ENCODE peak calls at places on chromosomes 11 and 22, in four cellular contexts. X is GM06990, C is transverse colon, H is body of pancreas. I is an unnamed sample.

GRCh38 chr11:11461473-11461872 is 108.4 kb upstream of the CSNK2A3 start:
- DNase-seq in X (no peak), H (no peak), C (no peak), I (no peak)

GRCh38 chr11:111938687-111939160 is 1.6 kb downstream of the DIXDC1 start:
- DNase-seq in X (peak), H (no peak), C (no peak), I (peak)

GRCh38 chr22:27833803-27834202 is 32.2 kb upstream of the MN1 start:
- DNase-seq in X (no peak), C (no peak), H (no peak), I (no peak)

GRCh38 chr11:1152316-1153104 is 5.2 kb upstream of the MUC5AC start:
- DNase-seq in H (no peak), X (peak), C (no peak), I (peak)

GRCh38 chr11:772429-773390 is 4.6 kb downstream of the GATD1 start:
- DNase-seq in X (no peak), H (no peak), C (no peak), I (no peak)

GRCh38 chr22:20390394-20390907 is 3.5 kb upstream of the ZNF74 start:
- DNase-seq in C (no peak), X (no peak), H (no peak), I (no peak)

GRCh38 chr22:46586531-46587011 is 33.6 kb upstream of the GRAMD4 start:
- DNase-seq in C (peak), H (no peak), X (no peak), I (no peak)

GRCh38 chr11:72511393-72512047 is 77.2 kb upstream of the CLPB start:
- DNase-seq in H (no peak), C (no peak), X (no peak), I (no peak)

GRCh38 chr11:9884601-9885000 is 220.7 kb downstream of the SWAP70 start:
- DNase-seq in C (no peak), H (no peak), X (no peak), I (no peak)

GRCh38 chr11:10117709-10118341 is 176.2 kb downstream of the SBF2 start:
- DNase-seq in C (no peak), H (no peak), X (no peak), I (no peak)

GRCh38 chr22:36734171-36735058 is 30.9 kb upstream of the CACNG2 start:
- DNase-seq in X (no peak), C (no peak), H (peak), I (peak)

GRCh38 chr11:130180896-130181294 is 21.3 kb downstream of the ST14 start:
- DNase-seq in C (no peak), X (no peak), H (no peak), I (no peak)

GRCh38 chr11:29448246-29448877 is 568.5 kb downstream of the KCNA4 start:
- DNase-seq in X (no peak), H (no peak), C (no peak), I (peak)

GRCh38 chr22:32649515-32650200 is 151.8 kb upstream of the TIMP3 start:
- DNase-seq in C (peak), H (peak), X (no peak), I (no peak)

GRCh38 chr11:95297680-95298452 is 66.9 kb upstream of the SESN3 start:
- DNase-seq in C (no peak), H (no peak), X (no peak), I (no peak)

GRCh38 chr11:3994030-3994640 is 100.5 kb upstream of the RRM1 start:
- DNase-seq in H (no peak), C (no peak), X (no peak), I (no peak)

GRCh38 chr22:36151006-36151595 is 9.5 kb downstream of the APOL3 start:
- DNase-seq in C (no peak), X (no peak), H (no peak), I (no peak)

GRCh38 chr22:35307892-35308291 is 8.2 kb downstream of the TOM1 start:
- DNase-seq in X (no peak), C (no peak), H (no peak), I (no peak)

GRCh38 chr22:46003271-46004091 is 26.5 kb upstream of the WNT7B start:
- DNase-seq in C (no peak), H (no peak), X (no peak), I (no peak)

GRCh38 chr11:70077411-70078094 is 564 bp upstream of the ANO1 start:
- DNase-seq in C (no peak), X (no peak), H (no peak), I (no peak)

GRCh38 chr11:10075141-10075540 is 218.9 kb downstream of the SBF2 start:
- DNase-seq in C (no peak), H (no peak), X (no peak), I (no peak)

GRCh38 chr11:69642549-69642912 is 1.6 kb downstream of the CCND1 start:
- DNase-seq in C (peak), X (no peak), H (no peak), I (no peak)

GRCh38 chr11:116865696-116866095 is 28.3 kb upstream of the APOA1 start:
- DNase-seq in C (no peak), H (no peak), X (no peak), I (no peak)

GRCh38 chr11:46889251-46889650 is 29.1 kb downstream of the LRP4 start:
- DNase-seq in C (no peak), H (no peak), X (no peak), I (no peak)

GRCh38 chr11:59802639-59803176 is 7.9 kb downstream of the MRPL16 start:
- DNase-seq in C (no peak), X (no peak), H (peak), I (peak)

GRCh38 chr11:104625246-104625645 is 273.0 kb downstream of the CASP12 start:
- DNase-seq in X (no peak), C (no peak), H (no peak), I (no peak)

GRCh38 chr11:107898270-107898669 is 30.0 kb upstream of the RAB39A start:
- DNase-seq in X (no peak), C (no peak), H (peak), I (peak)
- TF ChIP-seq CTCF in X (peak), C (peak), H (no peak), I (peak)

GRCh38 chr11:75241036-75241905 is 697 bp downstream of the TPBGL start:
- DNase-seq in X (peak), H (peak), C (peak), I (peak)
- TF ChIP-seq CTCF in X (no peak), H (peak), C (no peak), I (peak)

DNA sequence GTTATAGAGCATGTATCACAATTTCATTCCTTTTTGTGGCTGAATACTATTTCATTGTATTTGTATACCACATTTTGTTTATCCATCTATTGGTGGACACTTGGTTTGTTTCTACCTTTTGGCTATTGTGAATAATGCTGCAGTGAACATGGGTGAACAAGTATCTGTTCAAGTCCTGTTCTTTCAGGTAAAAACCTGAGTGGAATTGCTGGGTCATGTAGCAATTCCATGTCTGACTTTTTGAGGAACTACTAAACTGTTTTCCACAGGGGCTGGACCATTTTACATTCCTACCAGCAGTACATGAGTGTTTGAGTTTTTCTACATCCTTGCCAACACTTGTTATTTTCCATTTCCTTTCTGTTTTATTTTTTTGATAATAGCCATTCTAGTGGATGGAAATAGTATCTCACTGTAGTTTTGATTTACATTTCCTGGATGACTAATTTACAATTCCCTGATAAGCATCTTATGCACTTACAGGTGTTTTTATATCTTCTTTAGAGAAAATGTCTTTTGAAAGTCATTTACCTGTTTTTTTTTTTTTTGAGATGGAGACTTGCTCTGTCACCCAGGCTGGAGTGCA is 12.2 kb downstream of the CABIN1 start:
- DNase-seq in X (no peak), H (no peak), C (no peak), I (no peak)
- TF ChIP-seq CTCF in X (no peak), H (no peak), C (no peak), I (no peak)

GRCh38 chr11:100739636-100740035 is 52.5 kb downstream of the ARHGAP42 start:
- DNase-seq in X (no peak), C (no peak), H (peak), I (no peak)

GRCh38 chr11:100740440-100740839 is 53.4 kb downstream of the ARHGAP42 start:
- DNase-seq in H (no peak), X (no peak), C (no peak), I (no peak)

GRCh38 chr11:100738701-100739100 is 51.6 kb downstream of the ARHGAP42 start:
- DNase-seq in X (no peak), H (no peak), C (no peak), I (no peak)

GRCh38 chr11:100746448-100746847 is 59.4 kb downstream of the ARHGAP42 start:
- DNase-seq in H (no peak), X (no peak), C (no peak), I (no peak)

GRCh38 chr11:100741866-100742625 is 55.0 kb downstream of the ARHGAP42 start:
- DNase-seq in X (no peak), C (no peak), H (no peak), I (no peak)
- TF ChIP-seq CTCF in X (no peak), C (no peak), H (no peak), I (no peak)

GRCh38 chr22:43693245-43693644 is 118.9 kb downstream of the EFCAB6 start:
- DNase-seq in X (no peak), C (no peak), H (no peak), I (no peak)
- TF ChIP-seq CTCF in X (no peak), C (no peak), H (no peak), I (no peak)

GRCh38 chr11:35185696-35186095 is 46.7 kb downstream of the CD44 start:
- DNase-seq in X (no peak), H (no peak), C (no peak), I (no peak)

GRCh38 chr11:35187996-35188395 is 49.0 kb downstream of the CD44 start:
- DNase-seq in H (no peak), C (no peak), X (no peak), I (no peak)

GRCh38 chr11:35192347-35192746 is 53.4 kb downstream of the CD44 start:
- DNase-seq in C (peak), X (no peak), H (peak), I (no peak)

GRCh38 chr11:35193767-35194166 is 54.8 kb downstream of the CD44 start:
- DNase-seq in X (no peak), H (no peak), C (no peak), I (no peak)

GRCh38 chr11:35190804-35191348 is 51.9 kb downstream of the CD44 start:
- DNase-seq in H (no peak), X (no peak), C (no peak), I (no peak)
- TF ChIP-seq CTCF in H (no peak), X (no peak), C (no peak), I (no peak)

I was measured in GM13976.